ENCODE peak calls at places on chromosomes 1 and 21, in five cellular contexts. M, N, V, C and Q are unnamed samples.

GRCh38 chr1:56566040-56566774 is 13.2 kb downstream of the PLPP3 start:
- DNase-seq in M (no peak), N (no peak), V (no peak), C (no peak), Q (no peak)

GRCh38 chr21:45365608-45366241 is 39.2 kb upstream of the COL18A1 start:
- DNase-seq in M (no peak), N (no peak), V (no peak), C (no peak), Q (no peak)

GRCh38 chr1:27057801-27058647 is 45.4 kb upstream of the TENT5B start:
- DNase-seq in M (no peak), N (no peak), V (no peak), C (no peak), Q (no peak)

GRCh38 chr1:38213720-38214367 is 167.3 kb upstream of the POU3F1 start:
- DNase-seq in M (no peak), N (no peak), V (no peak), C (no peak), Q (no peak)

GRCh38 chr1:79430437-79430836 is 423.9 kb upstream of the ADGRL4 start:
- DNase-seq in M (no peak), N (no peak), V (no peak), C (no peak), Q (no peak)

GRCh38 chr21:39048574-39048973 is 134.7 kb downstream of the PSMG1 start:
- DNase-seq in M (peak), N (no peak), V (no peak), C (peak), Q (no peak)

GRCh38 chr1:154422521-154422920 is 17.4 kb downstream of the IL6R start:
- DNase-seq in M (no peak), N (no peak), V (no peak), C (no peak), Q (no peak)

GRCh38 chr1:234925440-234926251 is 203.0 kb downstream of the TOMM20 start:
- DNase-seq in M (peak), N (peak), V (no peak), C (peak), Q (peak)

GRCh38 chr1:101175474-101175873 is 61.3 kb upstream of the S1PR1 start:
- DNase-seq in M (no peak), N (no peak), V (no peak), C (no peak), Q (no peak)

GRCh38 chr1:15937706-15938168 is 38.2 kb downstream of the ZBTB17 start:
- DNase-seq in M (no peak), N (no peak), V (no peak), C (no peak), Q (no peak)

GRCh38 chr1:236636017-236636416 is 31.7 kb upstream of the HEATR1 start:
- DNase-seq in M (no peak), N (no peak), V (no peak), C (no peak), Q (no peak)

GRCh38 chr1:204446413-204447111 is 34.9 kb upstream of the PPP1R15B start:
- DNase-seq in M (no peak), N (peak), V (peak), C (no peak), Q (peak)

GRCh38 chr1:174074757-174075156 is 52.6 kb upstream of the RC3H1 start:
- DNase-seq in M (peak), N (no peak), V (no peak), C (peak), Q (no peak)

GRCh38 chr21:25885880-25886279 is 151.1 kb downstream of the GABPA start:
- DNase-seq in M (no peak), N (no peak), V (no peak), C (no peak), Q (no peak)

GRCh38 chr21:35016071-35016470 is 33.0 kb downstream of the RUNX1 start:
- DNase-seq in M (no peak), N (no peak), V (no peak), C (no peak), Q (no peak)

GRCh38 chr1:56967900-56968832 is 2.4 kb upstream of the C8B start:
- DNase-seq in M (no peak), N (no peak), V (peak), C (no peak), Q (no peak)

GRCh38 chr1:147079400-147080012 is 92.8 kb downstream of the PRKAB2 start:
- DNase-seq in M (no peak), N (peak), V (peak), C (no peak), Q (no peak)

GRCh38 chr1:109399326-109399957 is 1.7 kb upstream of the SORT1 start:
- DNase-seq in M (no peak), N (peak), V (no peak), C (no peak), Q (no peak)

GRCh38 chr1:37031871-37032270 is 2.4 kb downstream of the GRIK3 start:
- DNase-seq in M (no peak), N (no peak), V (no peak), C (no peak), Q (no peak)

GRCh38 chr1:104378414-104378813 is 628.7 kb downstream of the AMY1C start:
- DNase-seq in M (no peak), N (no peak), V (no peak), C (no peak), Q (no peak)

GRCh38 chr1:1947493-1947892 is 28.4 kb upstream of the TMEM52 start:
- DNase-seq in M (no peak), N (no peak), V (no peak), C (no peak), Q (no peak)

GRCh38 chr21:32278068-32278467 is 781 bp downstream of the MIS18A start:
- DNase-seq in M (no peak), N (no peak), V (no peak), C (no peak), Q (no peak)

GRCh38 chr1:205976708-205977107 is 26.5 kb downstream of the RAB7B start:
- DNase-seq in M (no peak), N (no peak), V (no peak), C (no peak), Q (peak)

GRCh38 chr1:203673550-203674411 is 47.1 kb downstream of the ATP2B4 start:
- DNase-seq in M (peak), N (peak), V (no peak), C (peak), Q (peak)

GRCh38 chr1:238318294-238318908 is 427.7 kb upstream of the ZP4 start:
- DNase-seq in M (no peak), N (no peak), V (no peak), C (no peak), Q (no peak)

GRCh38 chr1:107430540-107431228 is 289.8 kb downstream of the NTNG1 start:
- DNase-seq in M (peak), N (no peak), V (no peak), C (no peak), Q (peak)

GRCh38 chr1:147748687-147749350 is 11.6 kb downstream of the GJA5 start:
- DNase-seq in M (no peak), N (no peak), V (no peak), C (no peak), Q (no peak)